ENCODE peak calls at places on chromosomes 11 and 22, in four cellular contexts. One of them, this sample, is unnamed.

GRCh38 chr22:24161485-24161884 is 19.8 kb upstream of the SUSD2 start:
- DNase-seq in SK-N-SH: no peak
- DNase-seq in GM23338: no peak
- DNase-seq in neuronal stem cell: no peak
- DNase-seq in this sample: no peak

GRCh38 chr11:10930961-10931760 is 73.3 kb upstream of the ZBED5 start:
- DNase-seq in SK-N-SH: peak
- DNase-seq in GM23338: peak
- DNase-seq in neuronal stem cell: peak
- DNase-seq in this sample: peak

GRCh38 chr22:39349506-39349966 is 255 bp upstream of the SYNGR1 start:
- DNase-seq in SK-N-SH: peak
- DNase-seq in GM23338: peak
- DNase-seq in neuronal stem cell: peak
- DNase-seq in this sample: peak

GRCh38 chr11:5550440-5551095 is 2.2 kb upstream of the OR52H1 start:
- DNase-seq in SK-N-SH: no peak
- DNase-seq in GM23338: no peak
- DNase-seq in neuronal stem cell: no peak
- DNase-seq in this sample: peak

GRCh38 chr22:44550666-44551491 is 52.8 kb upstream of the RTL6 start:
- DNase-seq in SK-N-SH: no peak
- DNase-seq in GM23338: no peak
- DNase-seq in neuronal stem cell: no peak
- DNase-seq in this sample: peak

GRCh38 chr11:106950067-106950491 is 68.2 kb downstream of the GUCY1A2 start:
- DNase-seq in SK-N-SH: no peak
- DNase-seq in GM23338: no peak
- DNase-seq in neuronal stem cell: no peak
- DNase-seq in this sample: no peak

GRCh38 chr11:63769044-63769718 is 606 bp upstream of the ZFTA start:
- DNase-seq in SK-N-SH: peak
- DNase-seq in GM23338: peak
- DNase-seq in neuronal stem cell: peak
- DNase-seq in this sample: no peak

GRCh38 chr22:30777589-30777988 is 82.9 kb downstream of the OSBP2 start:
- DNase-seq in SK-N-SH: peak
- DNase-seq in GM23338: no peak
- DNase-seq in neuronal stem cell: no peak
- DNase-seq in this sample: no peak

GRCh38 chr22:16954060-16954403 is 54.0 kb downstream of the GAB4 start:
- DNase-seq in SK-N-SH: no peak
- DNase-seq in GM23338: no peak
- DNase-seq in neuronal stem cell: no peak
- DNase-seq in this sample: no peak

GRCh38 chr11:16179668-16180067 is 176.7 kb downstream of the SOX6 start:
- DNase-seq in SK-N-SH: no peak
- DNase-seq in GM23338: no peak
- DNase-seq in neuronal stem cell: no peak
- DNase-seq in this sample: no peak

GRCh38 chr22:23893957-23894709 is at the start of gene MIF:
- DNase-seq in SK-N-SH: peak
- DNase-seq in GM23338: peak
- DNase-seq in neuronal stem cell: peak
- DNase-seq in this sample: peak

GRCh38 chr11:102187416-102188125 is 77.3 kb downstream of the YAP1 start:
- DNase-seq in SK-N-SH: peak
- DNase-seq in GM23338: no peak
- DNase-seq in neuronal stem cell: no peak
- DNase-seq in this sample: no peak

GRCh38 chr11:86940122-86940777 is 14.9 kb downstream of the FZD4 start:
- DNase-seq in SK-N-SH: no peak
- DNase-seq in GM23338: peak
- DNase-seq in neuronal stem cell: no peak
- DNase-seq in this sample: no peak

GRCh38 chr22:49614966-49615965 is 212.4 kb downstream of the BRD1 start:
- DNase-seq in SK-N-SH: no peak
- DNase-seq in GM23338: no peak
- DNase-seq in neuronal stem cell: no peak
- DNase-seq in this sample: no peak

GRCh38 chr11:64558065-64558745 is 32.8 kb upstream of the SLC22A12 start:
- DNase-seq in SK-N-SH: no peak
- DNase-seq in GM23338: peak
- DNase-seq in neuronal stem cell: no peak
- DNase-seq in this sample: no peak

GRCh38 chr11:115334932-115335788 is 169.1 kb downstream of the CADM1 start:
- DNase-seq in SK-N-SH: peak
- DNase-seq in GM23338: peak
- DNase-seq in neuronal stem cell: peak
- DNase-seq in this sample: no peak

GRCh38 chr11:17102447-17102846 is 25.0 kb upstream of the RPS13 start:
- DNase-seq in SK-N-SH: no peak
- DNase-seq in GM23338: no peak
- DNase-seq in neuronal stem cell: no peak
- DNase-seq in this sample: no peak

GRCh38 chr11:110891411-110891810 is 179.2 kb upstream of the ARHGAP20 start:
- DNase-seq in SK-N-SH: no peak
- DNase-seq in GM23338: no peak
- DNase-seq in neuronal stem cell: no peak
- DNase-seq in this sample: no peak

GRCh38 chr11:66665369-66665768 is 12.3 kb downstream of the RBM4B start:
- DNase-seq in SK-N-SH: no peak
- DNase-seq in GM23338: no peak
- DNase-seq in neuronal stem cell: no peak
- DNase-seq in this sample: no peak

GRCh38 chr22:22767876-22768602 is 119.6 kb upstream of the IGLL5 start:
- DNase-seq in SK-N-SH: no peak
- DNase-seq in GM23338: peak
- DNase-seq in neuronal stem cell: no peak
- DNase-seq in this sample: no peak

GRCh38 chr22:42918500-42918899 is 61.4 kb upstream of the ARFGAP3 start:
- DNase-seq in SK-N-SH: no peak
- DNase-seq in GM23338: no peak
- DNase-seq in neuronal stem cell: no peak
- DNase-seq in this sample: no peak

GRCh38 chr22:42922374-42923177 is 65.5 kb upstream of the ARFGAP3 start:
- DNase-seq in SK-N-SH: no peak
- DNase-seq in GM23338: no peak
- DNase-seq in neuronal stem cell: no peak
- DNase-seq in this sample: no peak

GRCh38 chr22:42919199-42919598 is 62.1 kb upstream of the ARFGAP3 start:
- DNase-seq in SK-N-SH: no peak
- DNase-seq in GM23338: no peak
- DNase-seq in neuronal stem cell: no peak
- DNase-seq in this sample: peak

GRCh38 chr22:42921301-42921700 is 64.2 kb upstream of the ARFGAP3 start:
- DNase-seq in SK-N-SH: no peak
- DNase-seq in GM23338: no peak
- DNase-seq in neuronal stem cell: no peak
- DNase-seq in this sample: no peak

DNA sequence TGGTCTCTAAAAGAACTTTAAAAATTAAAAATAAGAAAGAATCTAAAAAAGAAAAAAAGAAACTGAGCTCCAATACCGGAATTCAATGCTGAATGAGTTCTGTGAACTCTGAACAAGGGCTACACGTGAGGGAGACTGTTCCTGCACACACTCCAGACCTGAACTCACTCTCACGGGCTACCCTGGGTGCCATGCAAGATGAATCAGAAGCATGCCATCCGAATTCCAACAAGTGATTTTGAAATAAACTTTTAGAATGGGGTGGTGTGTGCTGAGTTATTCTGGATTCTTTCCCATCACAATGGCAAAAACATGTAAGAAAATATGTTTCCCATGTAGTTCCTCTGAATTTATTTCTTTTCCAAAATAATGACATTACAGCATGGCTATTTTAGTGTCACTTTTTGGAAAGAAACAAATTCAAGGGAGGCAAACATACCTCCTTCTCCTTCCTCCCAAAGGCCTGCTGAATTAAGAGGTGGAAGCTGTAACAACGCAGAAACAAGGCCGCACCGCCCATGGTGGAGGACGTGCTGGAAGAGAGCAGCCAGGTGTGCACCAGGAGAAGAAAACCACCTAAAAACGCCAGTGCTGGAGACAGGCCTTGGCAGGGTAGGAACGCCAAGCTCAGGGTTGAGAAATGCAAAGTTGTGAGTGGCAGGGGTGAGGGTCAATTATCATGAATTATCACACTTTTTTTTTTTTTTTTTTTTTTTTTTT is 63.2 kb upstream of the ARFGAP3 start:
- DNase-seq in SK-N-SH: no peak
- DNase-seq in GM23338: no peak
- DNase-seq in neuronal stem cell: no peak
- DNase-seq in this sample: peak
- H3K27ac ChIP-seq in SK-N-SH: no peak
- H3K27ac ChIP-seq in GM23338: no peak
- H3K27ac ChIP-seq in neuronal stem cell: no peak
- H3K27ac ChIP-seq in this sample: peak

DNA sequence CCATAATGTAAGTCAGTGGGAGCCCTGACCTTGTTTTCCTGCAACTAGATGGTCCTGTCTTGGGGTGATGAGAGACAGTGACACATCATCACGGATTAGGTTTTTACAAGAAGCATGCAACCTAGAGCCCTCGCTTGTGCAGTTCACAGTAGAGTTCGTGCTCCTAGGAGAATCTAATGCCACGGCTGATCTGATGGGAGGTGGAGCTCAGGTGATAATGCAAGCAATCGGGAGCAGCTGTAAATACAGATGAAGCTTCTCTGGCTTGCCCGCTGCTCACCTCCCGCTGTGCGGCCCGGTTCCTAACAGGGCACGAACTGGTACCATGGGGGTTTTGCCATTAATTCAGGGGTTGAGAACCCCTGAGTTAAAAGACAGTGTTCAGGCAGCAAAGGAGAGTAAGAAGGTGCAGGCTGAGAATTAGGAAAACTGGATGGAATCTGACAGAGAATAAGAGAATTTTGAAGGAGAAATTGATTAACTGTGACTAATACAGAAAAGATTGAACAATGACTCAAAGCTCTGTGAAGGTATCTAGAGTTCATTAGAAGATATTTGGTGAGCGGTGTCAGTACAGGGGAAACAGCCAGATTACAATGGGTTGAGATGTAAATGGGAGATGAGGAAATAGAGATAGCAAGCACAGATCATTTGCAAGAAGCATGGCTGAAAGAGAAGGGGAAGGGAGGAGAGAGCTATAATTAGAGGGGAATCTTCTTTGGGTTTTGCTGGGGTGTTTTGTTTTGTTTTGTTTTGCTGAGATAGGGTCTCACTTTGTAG is 21.0 kb downstream of the WEE1 start:
- DNase-seq in SK-N-SH: no peak
- DNase-seq in GM23338: no peak
- DNase-seq in neuronal stem cell: no peak
- DNase-seq in this sample: no peak
- H3K27ac ChIP-seq in SK-N-SH: no peak
- H3K27ac ChIP-seq in GM23338: peak
- H3K27ac ChIP-seq in neuronal stem cell: no peak
- H3K27ac ChIP-seq in this sample: no peak

DNA sequence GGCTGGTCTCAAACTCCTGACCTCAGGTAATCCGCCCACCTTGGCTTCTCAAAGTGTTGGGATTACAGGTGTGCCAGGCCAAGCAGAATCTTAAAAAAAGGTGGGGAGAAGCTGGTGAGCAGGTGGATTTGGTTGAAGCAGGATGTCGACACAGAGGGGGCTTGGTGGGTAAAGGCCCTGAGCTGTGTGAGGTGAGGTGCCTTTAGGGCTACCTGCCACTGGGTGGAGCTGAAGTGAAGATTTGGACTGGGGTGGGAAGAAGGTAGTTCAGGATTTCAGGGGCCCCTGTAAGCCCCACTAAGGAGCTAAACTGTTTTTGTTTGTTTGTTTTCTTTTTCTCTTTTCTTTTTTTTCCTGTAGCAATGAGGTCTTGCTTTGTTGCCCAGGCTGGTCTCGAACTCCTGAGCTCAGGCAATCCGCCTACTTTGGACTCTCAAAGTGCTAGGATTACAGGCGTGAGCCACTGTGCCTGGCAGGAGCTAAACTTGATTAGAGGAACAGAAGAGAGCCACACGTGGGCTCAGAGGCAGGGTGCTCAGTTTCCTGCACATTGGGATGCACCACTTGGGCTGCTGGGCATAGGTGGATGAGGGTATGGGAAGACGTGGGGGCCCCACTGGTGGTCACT is 6.0 kb downstream of the P2RX6 start:
- DNase-seq in SK-N-SH: peak
- DNase-seq in GM23338: peak
- DNase-seq in neuronal stem cell: no peak
- DNase-seq in this sample: no peak
- H3K27ac ChIP-seq in SK-N-SH: no peak
- H3K27ac ChIP-seq in GM23338: no peak
- H3K27ac ChIP-seq in neuronal stem cell: no peak
- H3K27ac ChIP-seq in this sample: no peak

DNA sequence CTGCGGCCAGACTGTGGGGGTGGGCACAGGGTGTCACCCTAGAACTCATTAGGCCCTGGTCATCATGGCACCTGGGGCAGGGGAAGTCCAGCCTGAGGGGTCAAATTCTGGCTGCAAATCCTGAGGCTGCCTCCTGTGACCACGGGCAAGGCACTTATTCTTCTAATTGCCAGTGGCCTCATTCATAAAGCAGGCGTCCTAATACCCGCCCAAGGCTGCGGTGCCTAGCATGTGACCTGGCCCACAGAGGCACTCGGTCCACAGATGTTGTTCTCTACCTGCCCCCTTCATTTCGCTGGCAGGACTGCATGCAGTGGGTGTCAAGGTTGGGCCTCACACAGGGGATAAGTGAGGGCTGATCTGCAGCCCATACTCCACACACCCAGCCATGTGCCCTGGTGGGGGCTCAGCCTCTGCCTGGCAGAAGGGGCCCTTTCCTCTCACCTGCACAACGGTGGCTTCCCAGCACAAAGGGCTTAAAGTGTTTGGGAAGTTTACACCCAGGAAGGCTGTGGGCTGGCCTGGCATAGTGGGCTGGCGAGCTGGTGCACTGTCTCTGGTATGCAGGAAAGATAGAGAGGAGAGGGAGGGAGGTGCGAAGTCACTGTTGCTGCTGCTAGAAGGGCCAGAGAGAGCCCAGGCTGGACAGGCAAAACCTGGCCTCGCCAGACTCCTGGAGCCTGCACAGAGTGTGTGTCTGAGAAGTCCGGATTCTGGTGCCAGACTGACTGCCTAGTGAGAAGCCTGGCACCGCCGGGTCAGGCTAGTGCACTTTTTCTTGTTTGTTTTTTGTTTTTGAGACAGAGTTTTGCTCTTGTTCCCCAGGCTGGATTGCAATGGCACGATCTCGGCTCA is 3.2 kb downstream of the MPST start:
- DNase-seq in SK-N-SH: no peak
- DNase-seq in GM23338: no peak
- DNase-seq in neuronal stem cell: no peak
- DNase-seq in this sample: no peak
- H3K27ac ChIP-seq in SK-N-SH: no peak
- H3K27ac ChIP-seq in GM23338: no peak
- H3K27ac ChIP-seq in neuronal stem cell: no peak
- H3K27ac ChIP-seq in this sample: no peak

This sample was measured in SJSA1.